ENCODE peak calls at places on chromosome 19, in four cellular contexts. One of them, this sample, is unnamed.

GRCh38 chr19:28504139-28504538 is 708.8 kb downstream of the UQCRFS1 start:
- DNase-seq in mucosa of gallbladder: no peak
- DNase-seq in thyroid gland: no peak
- DNase-seq in tibial artery: no peak
- DNase-seq in this sample: no peak

GRCh38 chr19:610071-610800 is 20.6 kb downstream of the HCN2 start:
- DNase-seq in mucosa of gallbladder: no peak
- DNase-seq in tibial artery: no peak
- DNase-seq in thyroid gland: no peak
- DNase-seq in this sample: no peak

GRCh38 chr19:5141278-5141925 is 172.5 kb downstream of the KDM4B start:
- DNase-seq in thyroid gland: no peak
- DNase-seq in mucosa of gallbladder: no peak
- DNase-seq in tibial artery: no peak
- DNase-seq in this sample: no peak

GRCh38 chr19:11111771-11112144 is 22.5 kb downstream of the LDLR start:
- DNase-seq in tibial artery: no peak
- DNase-seq in mucosa of gallbladder: no peak
- DNase-seq in thyroid gland: no peak
- DNase-seq in this sample: no peak

GRCh38 chr19:45576682-45577081 is 7.9 kb downstream of the OPA3 start:
- DNase-seq in tibial artery: no peak
- DNase-seq in mucosa of gallbladder: no peak
- DNase-seq in thyroid gland: no peak
- DNase-seq in this sample: no peak

GRCh38 chr19:57903298-57904174 is 12.9 kb downstream of the ZNF417 start:
- DNase-seq in tibial artery: no peak
- DNase-seq in thyroid gland: no peak
- DNase-seq in mucosa of gallbladder: no peak
- DNase-seq in this sample: no peak

GRCh38 chr19:13024958-13025653 is 29.8 kb downstream of the NFIX start:
- DNase-seq in tibial artery: no peak
- DNase-seq in mucosa of gallbladder: no peak
- DNase-seq in thyroid gland: peak
- DNase-seq in this sample: no peak

GRCh38 chr19:3514930-3515329 is 8.8 kb downstream of the FZR1 start:
- DNase-seq in mucosa of gallbladder: no peak
- DNase-seq in thyroid gland: no peak
- DNase-seq in tibial artery: no peak
- DNase-seq in this sample: no peak

GRCh38 chr19:58519087-58519354 is 589 bp downstream of the ZBTB45 start:
- DNase-seq in tibial artery: peak
- DNase-seq in thyroid gland: peak
- DNase-seq in mucosa of gallbladder: peak
- DNase-seq in this sample: peak

GRCh38 chr19:14550201-14550754 is 20.9 kb downstream of the TECR start:
- DNase-seq in mucosa of gallbladder: peak
- DNase-seq in tibial artery: no peak
- DNase-seq in thyroid gland: peak
- DNase-seq in this sample: peak

GRCh38 chr19:53328967-53329366 is 4.6 kb upstream of the ZNF845 start:
- DNase-seq in thyroid gland: peak
- DNase-seq in mucosa of gallbladder: peak
- DNase-seq in tibial artery: peak
- DNase-seq in this sample: no peak

GRCh38 chr19:1006711-1007398 is 6.6 kb downstream of the GRIN3B start:
- DNase-seq in tibial artery: no peak
- DNase-seq in mucosa of gallbladder: no peak
- DNase-seq in thyroid gland: no peak
- DNase-seq in this sample: no peak

GRCh38 chr19:9608912-9609311 is 12.1 kb downstream of the ZNF561 start:
- DNase-seq in thyroid gland: no peak
- DNase-seq in tibial artery: no peak
- DNase-seq in mucosa of gallbladder: no peak
- DNase-seq in this sample: no peak

GRCh38 chr19:38361633-38362075 is 12.7 kb upstream of the PSMD8 start:
- DNase-seq in mucosa of gallbladder: peak
- DNase-seq in thyroid gland: peak
- DNase-seq in tibial artery: peak
- DNase-seq in this sample: peak

GRCh38 chr19:21197589-21198295 is 55.9 kb downstream of the ZNF431 start:
- DNase-seq in mucosa of gallbladder: no peak
- DNase-seq in thyroid gland: no peak
- DNase-seq in tibial artery: no peak
- DNase-seq in this sample: no peak

GRCh38 chr19:33238750-33239149 is 13.1 kb upstream of the SLC7A10 start:
- DNase-seq in mucosa of gallbladder: no peak
- DNase-seq in tibial artery: no peak
- DNase-seq in thyroid gland: no peak
- DNase-seq in this sample: no peak

GRCh38 chr19:38691938-38692457 is 44.5 kb downstream of the ACTN4 start:
- DNase-seq in mucosa of gallbladder: peak
- DNase-seq in thyroid gland: no peak
- DNase-seq in tibial artery: peak
- DNase-seq in this sample: no peak

GRCh38 chr19:49924004-49924880 is 4.8 kb upstream of the ATF5 start:
- DNase-seq in tibial artery: no peak
- DNase-seq in thyroid gland: no peak
- DNase-seq in mucosa of gallbladder: no peak
- DNase-seq in this sample: no peak

GRCh38 chr19:44803442-44804428 is 5.2 kb upstream of the BCAM start:
- DNase-seq in thyroid gland: peak
- DNase-seq in mucosa of gallbladder: no peak
- DNase-seq in tibial artery: no peak
- DNase-seq in this sample: peak